ENCODE peak calls at places on chromosome 9, in five cellular contexts. H is fibroblast of lung; L is foreskin fibroblast; N is CD8-positive, alpha-beta T cell; S is NB4. A is an unnamed sample.

GRCh38 chr9:120863833-120864232 is 13.2 kb downstream of the PHF19 start:
- DNase-seq in L (no peak), S (no peak), N (no peak), H (no peak), A (no peak)

GRCh38 chr9:132214027-132214622 is 52.3 kb downstream of the NTNG2 start:
- DNase-seq in L (peak), S (peak), N (no peak), H (peak), A (peak)

GRCh38 chr9:114693248-114693895 is 11.4 kb upstream of the TEX48 start:
- DNase-seq in N (no peak), L (no peak), S (no peak), H (no peak), A (no peak)

GRCh38 chr9:32940740-32941139 is 60.7 kb downstream of the APTX start:
- DNase-seq in S (no peak), N (no peak), H (no peak), L (no peak), A (peak)

GRCh38 chr9:130313103-130313858 is 47.7 kb downstream of the HMCN2 start:
- DNase-seq in S (no peak), N (no peak), L (no peak), H (no peak), A (no peak)

GRCh38 chr9:129436751-129437625 is 183.9 kb downstream of the C9orf50 start:
- DNase-seq in H (peak), S (peak), L (no peak), N (peak), A (peak)

GRCh38 chr9:14365667-14366066 is 51.7 kb upstream of the NFIB start:
- DNase-seq in N (no peak), H (no peak), S (no peak), L (peak), A (peak)

GRCh38 chr9:131999692-132000551 is 79.7 kb downstream of the MED27 start:
- DNase-seq in S (no peak), N (no peak), L (peak), H (peak), A (peak)

DNA sequence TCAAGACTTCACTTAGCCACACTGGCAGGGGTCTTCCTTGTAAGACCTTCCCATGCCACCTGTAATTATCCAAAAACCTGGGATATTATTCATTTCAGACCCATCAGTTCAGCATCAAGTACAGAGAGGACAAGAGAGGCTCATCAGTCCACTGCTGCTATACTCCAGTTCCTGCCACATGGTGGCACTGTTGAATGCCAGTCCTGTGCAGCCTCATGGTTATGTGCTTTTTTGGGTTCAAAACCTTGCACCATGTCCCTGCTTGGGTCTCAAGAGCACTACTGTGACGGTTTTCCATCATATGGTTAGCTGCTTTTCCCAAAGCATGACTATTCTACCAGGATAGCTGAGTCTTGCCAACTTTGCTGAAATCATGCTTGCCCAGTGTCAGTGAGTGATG is 8.5 kb downstream of the PTGS1 start:
- DNase-seq in S (peak), H (no peak), L (no peak), N (no peak), A (no peak)
- TF ChIP-seq CTCF in S (peak), H (peak), L (no peak), N (no peak), A (peak)

GRCh38 chr9:116733010-116733641 is 46.0 kb downstream of the TRIM32 start:
- DNase-seq in N (no peak), S (no peak), H (no peak), L (no peak), A (no peak)

GRCh38 chr9:116741742-116742141 is 54.6 kb downstream of the TRIM32 start:
- DNase-seq in H (no peak), N (no peak), S (no peak), L (no peak), A (no peak)

GRCh38 chr9:116741106-116741740 is 54.1 kb downstream of the TRIM32 start:
- DNase-seq in N (no peak), H (no peak), L (no peak), S (no peak), A (no peak)

GRCh38 chr9:116736406-116736805 is 49.3 kb downstream of the TRIM32 start:
- DNase-seq in L (no peak), N (no peak), H (no peak), S (no peak), A (no peak)

DNA sequence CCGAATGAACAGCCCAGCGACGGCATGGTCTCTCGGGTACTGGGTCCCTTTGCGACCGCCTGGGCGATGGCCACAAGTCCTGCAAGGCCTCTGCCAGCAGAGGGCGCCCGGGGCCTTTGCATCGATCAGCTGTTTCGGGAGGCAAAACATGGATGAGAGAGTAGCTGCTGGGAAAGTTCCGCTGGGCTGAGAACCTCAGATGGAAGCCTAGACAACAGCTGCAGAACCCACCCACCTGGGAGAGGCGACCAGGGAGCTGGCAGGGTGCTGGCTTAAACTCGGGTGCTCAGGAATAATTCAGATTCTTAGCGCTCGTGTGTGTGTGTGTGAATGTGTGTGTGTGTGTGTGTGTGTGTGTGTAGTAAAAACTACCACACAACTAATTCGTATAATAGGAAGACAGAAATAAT is 50.0 kb downstream of the TRIM32 start:
- DNase-seq in N (peak), S (peak), L (peak), H (peak), A (peak)
- H3K4me3 ChIP-seq in N (no peak), S (no peak), L (no peak), H (no peak), A (peak)

DNA sequence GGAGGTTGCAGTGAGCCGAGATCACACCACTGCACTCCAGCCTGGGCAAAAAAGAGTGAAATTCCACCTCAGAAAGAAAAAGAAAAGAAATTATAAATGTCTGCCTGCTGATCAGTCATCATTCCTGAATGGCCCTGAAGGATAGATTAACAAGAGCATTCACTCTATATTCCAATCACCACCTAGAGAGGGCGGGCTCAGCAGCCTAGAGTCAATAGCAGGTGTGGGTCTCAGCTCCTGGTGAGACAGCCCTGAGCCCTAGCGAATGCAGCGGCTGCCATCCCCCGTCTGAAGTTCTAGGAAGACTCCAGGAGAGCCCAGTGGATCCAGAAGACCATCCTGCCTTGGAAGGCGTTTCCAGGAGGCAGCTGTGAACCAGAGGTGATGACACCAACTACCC is 12.0 kb downstream of the FBP1 start:
- DNase-seq in L (no peak), H (no peak), N (no peak), S (no peak), A (no peak)
- TF ChIP-seq CTCF in L (no peak), H (no peak), N (no peak), S (no peak), A (no peak)

GRCh38 chr9:70262948-70263347 is 4.2 kb downstream of the SMC5 start:
- DNase-seq in H (peak), N (no peak), S (no peak), L (no peak), A (no peak)

GRCh38 chr9:70262384-70262783 is 3.6 kb downstream of the SMC5 start:
- DNase-seq in N (no peak), L (no peak), H (no peak), S (no peak), A (no peak)

GRCh38 chr9:70260606-70261005 is 1.8 kb downstream of the SMC5 start:
- DNase-seq in H (no peak), S (no peak), L (no peak), N (no peak), A (no peak)

GRCh38 chr9:70260007-70260443 is 1.2 kb downstream of the SMC5 start:
- DNase-seq in H (no peak), S (peak), L (no peak), N (no peak), A (no peak)

GRCh38 chr9:70261131-70261870 is 2.5 kb downstream of the SMC5 start:
- DNase-seq in S (no peak), L (no peak), N (no peak), H (peak), A (no peak)
- H3K4me3 ChIP-seq in S (peak), L (no peak), N (no peak), H (no peak), A (no peak)

DNA sequence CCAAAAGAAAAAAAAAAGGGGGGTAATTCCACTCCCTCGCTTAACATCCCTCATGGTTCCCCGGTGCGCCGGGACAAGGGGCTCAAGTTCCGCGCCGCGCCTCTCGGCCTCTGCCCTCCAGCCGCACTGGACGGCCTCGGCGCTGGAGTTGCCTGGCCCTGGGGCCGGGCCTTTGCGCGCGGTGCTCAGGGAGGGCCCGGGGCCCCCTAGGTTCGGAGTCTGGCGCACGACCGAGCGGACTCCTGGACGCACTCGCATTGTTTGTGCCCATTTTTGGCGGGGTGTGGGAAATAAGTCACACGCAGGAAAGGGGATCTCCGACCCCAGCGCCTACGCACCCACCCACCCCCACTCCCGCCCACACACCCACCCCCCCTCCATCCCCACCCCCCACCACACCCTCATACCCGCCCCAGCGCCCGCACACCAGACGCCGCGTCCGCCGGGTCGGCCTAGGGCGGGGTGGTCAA is 381 bp downstream of the MED22 start:
- DNase-seq in L (no peak), H (no peak), N (peak), S (peak), A (no peak)
- TF ChIP-seq CTCF in L (no peak), H (no peak), N (no peak), S (no peak), A (no peak)